ENCODE peak calls at places on chromosomes 7 and 10, in six cellular contexts. H, N, G, T, W and Y are unnamed samples.

GRCh38 chr10:96587255-96588059 is 645 bp upstream of the TM9SF3 start:
- DNase-seq in T (no peak), W (no peak), G (no peak), N (peak; percentile 72), H (peak; percentile 80), Y (no peak)

GRCh38 chr7:20651960-20652544 is 36.6 kb downstream of the ABCB5 start:
- DNase-seq in G (no peak), N (peak; percentile 6), T (peak; percentile 10), H (no peak), W (no peak), Y (no peak)

GRCh38 chr10:1089017-1089689 is 33.0 kb downstream of the WDR37 start:
- DNase-seq in T (no peak), W (no peak), G (no peak), N (no peak), H (no peak), Y (no peak)

GRCh38 chr7:133024604-133025003 is 57.3 kb downstream of the CHCHD3 start:
- DNase-seq in H (no peak), N (no peak), G (no peak), W (no peak), T (no peak), Y (no peak)

GRCh38 chr10:49280001-49280408 is 19.0 kb upstream of the C10orf71 start:
- DNase-seq in N (no peak), G (no peak), H (no peak), W (no peak), T (no peak), Y (no peak)

GRCh38 chr10:3037182-3037581 is 30.2 kb upstream of the PFKP start:
- DNase-seq in G (no peak), N (no peak), H (no peak), T (no peak), W (no peak), Y (no peak)

GRCh38 chr7:90666186-90666585 is 70.1 kb downstream of the CDK14 start:
- DNase-seq in G (no peak), T (no peak), W (no peak), H (peak; percentile 61), N (no peak), Y (no peak)

GRCh38 chr7:119374436-119374835 is 898.5 kb upstream of the KCND2 start:
- DNase-seq in W (no peak), H (no peak), T (no peak), N (no peak), G (no peak), Y (no peak)

GRCh38 chr7:16564909-16565426 is 38.3 kb downstream of the LRRC72 start:
- DNase-seq in H (no peak), W (no peak), N (peak; percentile 58), G (no peak), T (peak; percentile 75), Y (no peak)

GRCh38 chr10:124043310-124044142 is 49.9 kb downstream of the CHST15 start:
- DNase-seq in H (no peak), N (no peak), W (no peak), T (no peak), G (no peak), Y (no peak)

GRCh38 chr10:126207313-126207771 is 180.9 kb downstream of the ADAM12 start:
- DNase-seq in N (no peak), H (no peak), G (no peak), W (no peak), T (no peak), Y (no peak)

GRCh38 chr7:77393261-77393660 is 22.9 kb downstream of the GSAP start:
- DNase-seq in T (no peak), N (peak; percentile 38), W (no peak), G (no peak), H (no peak), Y (no peak)

GRCh38 chr7:157544980-157545680 is 208.3 kb downstream of the DNAJB6 start:
- DNase-seq in G (no peak), N (no peak), T (no peak), W (no peak), H (no peak), Y (no peak)

GRCh38 chr10:119677904-119678755 is 26.9 kb downstream of the BAG3 start:
- DNase-seq in W (no peak), T (no peak), N (no peak), G (no peak), H (no peak), Y (no peak)

GRCh38 chr7:64613653-64614052 is 50.8 kb upstream of the ZNF680 start:
- DNase-seq in N (no peak), W (no peak), T (no peak), H (no peak), G (no peak), Y (no peak)

DNA sequence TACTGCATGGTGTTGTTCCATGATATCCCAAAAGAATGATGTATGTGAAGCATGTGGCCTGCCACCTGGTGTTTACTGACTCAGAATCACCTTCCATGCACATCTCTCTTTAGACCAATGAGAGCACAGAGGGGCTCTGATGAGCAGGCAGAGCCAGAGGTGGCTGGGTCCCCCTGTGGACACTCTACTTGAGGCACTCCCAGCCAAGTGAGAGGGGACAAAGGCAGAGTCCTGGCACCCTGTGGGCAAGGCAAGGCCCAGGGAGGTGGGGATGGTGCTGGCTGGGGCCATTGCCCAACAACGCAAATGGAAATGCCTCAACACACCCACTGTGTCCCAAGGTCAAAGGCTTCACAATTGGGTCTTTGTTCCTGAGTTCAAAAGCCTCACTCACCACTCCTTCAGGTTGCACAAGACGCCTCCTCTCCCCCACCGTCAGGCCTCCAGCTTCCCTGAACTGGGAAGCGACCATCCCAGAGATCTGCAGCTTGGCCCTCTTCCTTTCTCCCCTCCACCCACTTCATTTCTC is 164.6 kb downstream of the NEURL1 start:
- DNase-seq in T (no peak), N (no peak), G (no peak), H (no peak), W (no peak), Y (no peak)
- H3K4me1 ChIP-seq in T (peaks cover 24% of the 10 kb centered on the region), N (no peaks in the 10 kb centered on the region), G (no peaks in the 10 kb centered on the region), H (no peaks in the 10 kb centered on the region), W (peaks cover 51% of the 10 kb centered on the region), Y (peaks cover 8% of the 10 kb centered on the region)

GRCh38 chr7:116806046-116806944 is 56.1 kb upstream of the CAPZA2 start:
- DNase-seq in T (no peak), W (no peak), H (no peak), N (no peak), G (no peak), Y (no peak)

GRCh38 chr7:116802784-116803183 is 59.6 kb upstream of the CAPZA2 start:
- DNase-seq in G (peak; percentile 57), N (peak; percentile 84), W (no peak), T (peak; percentile 42), H (no peak), Y (no peak)

GRCh38 chr7:116805100-116805544 is 57.3 kb upstream of the CAPZA2 start:
- DNase-seq in W (no peak), T (no peak), H (no peak), G (no peak), N (peak; percentile 63), Y (no peak)

GRCh38 chr7:116802144-116802747 is 60.1 kb upstream of the CAPZA2 start:
- DNase-seq in N (no peak), W (no peak), G (no peak), T (no peak), H (no peak), Y (no peak)

GRCh38 chr7:116804459-116804858 is 57.9 kb upstream of the CAPZA2 start:
- DNase-seq in T (no peak), N (peak; percentile 41), W (no peak), G (no peak), H (no peak), Y (no peak)
- H3K4me1 ChIP-seq in T (no peaks in the 10 kb centered on the region), N (peaks cover 82% of the 10 kb centered on the region), W (peaks cover 9% of the 10 kb centered on the region), G (no peaks in the 10 kb centered on the region), H (no peaks in the 10 kb centered on the region), Y (peaks cover 16% of the 10 kb centered on the region)

GRCh38 chr7:128033246-128033645 is 2.0 kb upstream of the LRRC4 start:
- DNase-seq in H (no peak), T (no peak), N (no peak), W (no peak), G (no peak), Y (no peak)

GRCh38 chr7:128030999-128031681 is at the start of gene LRRC4:
- DNase-seq in H (no peak), N (no peak), W (peak; percentile 79), T (peak; percentile 72), G (peak; percentile 83), Y (no peak)

GRCh38 chr7:128031901-128032604 is 816 bp upstream of the LRRC4 start:
- DNase-seq in G (peak; percentile 84), N (no peak), T (peak; percentile 74), H (peak; percentile 51), W (peak; percentile 77), Y (no peak)

GRCh38 chr7:128034830-128035229 is 3.6 kb upstream of the LRRC4 start:
- DNase-seq in T (no peak), G (no peak), N (no peak), H (no peak), W (no peak), Y (no peak)

DNA sequence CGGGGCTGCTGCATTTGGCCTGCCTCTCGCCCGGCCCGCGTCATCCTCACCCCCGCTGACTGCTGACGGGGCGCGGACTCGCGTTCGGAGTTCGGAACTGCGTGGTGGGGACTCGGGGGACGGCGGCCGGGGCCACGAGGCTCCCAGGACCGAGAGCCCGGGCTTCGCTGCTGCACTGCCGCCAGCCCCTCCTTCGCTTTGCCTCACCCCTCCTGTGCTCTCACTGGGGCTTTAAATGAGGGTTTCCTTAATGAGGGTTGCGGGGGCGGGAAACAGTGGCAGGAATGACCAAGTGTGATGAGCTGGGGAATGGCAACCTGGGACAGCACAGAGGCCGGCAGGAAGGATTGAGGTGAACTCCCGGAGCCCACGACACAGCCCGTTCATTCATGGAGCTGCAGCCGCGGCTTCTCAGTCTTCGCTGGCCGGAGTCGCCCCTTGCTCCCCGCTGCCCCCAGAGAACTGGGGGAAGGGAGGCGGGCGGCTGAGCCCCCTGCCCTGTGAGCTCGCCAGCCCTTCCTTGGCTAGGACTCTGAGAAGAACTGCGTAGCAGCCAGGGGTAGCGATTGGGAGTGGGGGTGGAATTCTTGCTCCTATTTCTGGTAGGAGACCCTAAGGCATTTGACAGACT is 1.5 kb upstream of the LRRC4 start:
- DNase-seq in T (no peak), H (no peak), N (no peak), G (peak; percentile 78), W (peak; percentile 70), Y (no peak)
- H3K4me1 ChIP-seq in T (peaks cover 16% of the 10 kb centered on the region), H (peaks cover 5% of the 10 kb centered on the region), N (no peaks in the 10 kb centered on the region), G (peaks cover 6% of the 10 kb centered on the region), W (peaks cover 40% of the 10 kb centered on the region), Y (peaks cover 5% of the 10 kb centered on the region)

GRCh38 chr10:69456880-69457693 is 5.8 kb downstream of the TSPAN15 start:
- DNase-seq in H (no peak), T (peak; percentile 79), N (no peak), W (no peak), G (peak; percentile 40), Y (no peak)
- H3K4me1 ChIP-seq in H (no peaks in the 10 kb centered on the region), T (peaks cover 75% of the 10 kb centered on the region), N (peaks cover 67% of the 10 kb centered on the region), W (peaks cover 45% of the 10 kb centered on the region), G (peaks cover 2% of the 10 kb centered on the region), Y (peaks cover under 1% of the 10 kb centered on the region)

DNA sequence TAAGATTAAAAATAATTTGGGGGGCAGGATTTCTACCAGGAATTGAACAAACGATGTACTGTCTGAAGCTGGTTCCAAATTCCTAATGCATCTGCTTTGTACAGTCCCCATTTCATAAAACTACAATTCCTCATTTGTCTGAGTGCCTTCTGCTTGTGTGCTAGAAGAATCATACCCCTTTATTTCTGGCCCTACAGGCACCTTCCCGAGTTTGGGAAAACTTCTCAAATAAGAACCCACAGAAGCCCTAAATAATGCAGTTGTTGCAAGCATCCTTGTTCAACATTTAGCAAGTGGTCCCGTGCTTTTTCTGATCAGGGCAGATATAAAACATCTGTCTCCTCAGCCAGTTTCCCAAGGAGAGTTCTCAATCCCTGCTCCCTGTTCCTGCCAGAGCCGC is 349.8 kb downstream of the PTEN start:
- DNase-seq in N (no peak), G (no peak), H (no peak), T (no peak), W (no peak), Y (no peak)
- H3K4me1 ChIP-seq in N (peaks cover 3% of the 10 kb centered on the region), G (peaks cover 4% of the 10 kb centered on the region), H (no peaks in the 10 kb centered on the region), T (peaks cover 12% of the 10 kb centered on the region), W (peaks cover under 1% of the 10 kb centered on the region), Y (no peaks in the 10 kb centered on the region)

GRCh38 chr7:41566581-41566980 is 136.3 kb downstream of the INHBA start:
- DNase-seq in H (no peak), T (no peak), W (no peak), N (no peak), G (no peak), Y (no peak)
- H3K4me1 ChIP-seq in H (no peaks in the 10 kb centered on the region), T (no peaks in the 10 kb centered on the region), W (no peaks in the 10 kb centered on the region), N (no peaks in the 10 kb centered on the region), G (no peaks in the 10 kb centered on the region), Y (peaks cover 6% of the 10 kb centered on the region)